ENCODE peak calls at places on chromosomes 7 and 10, in four cellular contexts. S is IMR-90, K is hepatocyte, P is AG09309. O is an unnamed sample.
A peak's percentile ranks its signal among the peaks of the same experiment; 100 is the strongest.

GRCh38 chr7:27345964-27346363 is 103.4 kb downstream of the EVX1 start:
- DNase-seq in K (no peak), S (no peak), P (no peak), O (no peak)

GRCh38 chr10:29245476-29245875 is 43.4 kb upstream of the LYZL1 start:
- DNase-seq in K (no peak), P (no peak), S (no peak), O (no peak)

GRCh38 chr7:102028206-102028826 is 210.9 kb downstream of the CUX1 start:
- DNase-seq in P (no peak), K (no peak), S (no peak), O (no peak)

GRCh38 chr10:9382199-9382598 is 1327.7 kb downstream of the GATA3 start:
- DNase-seq in P (no peak), S (no peak), K (no peak), O (no peak)

GRCh38 chr7:2541291-2542010 is 13.9 kb downstream of the BRAT1 start:
- DNase-seq in K (no peak), P (no peak), S (no peak), O (no peak)

GRCh38 chr10:72095195-72095594 is 6.8 kb upstream of the SPOCK2 start:
- DNase-seq in S (no peak), P (no peak), K (no peak), O (no peak)

GRCh38 chr7:28419717-28420116 is 7.4 kb downstream of the CREB5 start:
- DNase-seq in K (no peak), P (peak; percentile 61), S (peak; percentile 98), O (no peak)

GRCh38 chr7:152544481-152544927 is 108.7 kb upstream of the KMT2C start:
- DNase-seq in P (no peak), S (no peak), K (peak; percentile 53), O (no peak)

GRCh38 chr10:48536226-48536500 is 68.7 kb downstream of the ARHGAP22 start:
- DNase-seq in K (no peak), P (no peak), S (no peak), O (no peak)

GRCh38 chr7:21412291-21412896 is 15.5 kb upstream of the SP4 start:
- DNase-seq in P (no peak), K (no peak), S (no peak), O (peak; percentile 49)

GRCh38 chr7:153370092-153370491 is 610.5 kb downstream of the ACTR3B start:
- DNase-seq in K (no peak), S (no peak), P (no peak), O (no peak)

GRCh38 chr7:106944035-106944665 is 79.1 kb downstream of the PIK3CG start:
- DNase-seq in P (no peak), K (no peak), S (no peak), O (no peak)

GRCh38 chr7:50450691-50451051 is 521 bp upstream of the FIGNL1 start:
- DNase-seq in K (no peak), S (no peak), P (no peak), O (peak; percentile 30)

GRCh38 chr7:21996641-21997040 is 50.9 kb upstream of the CDCA7L start:
- DNase-seq in P (no peak), S (peak; percentile 15), K (no peak), O (no peak)

GRCh38 chr10:126500866-126501265 is 112.6 kb upstream of the ADAM12 start:
- DNase-seq in K (no peak), S (peak; percentile 56), P (peak; percentile 61), O (no peak)

GRCh38 chr10:124629410-124629809 is 114.8 kb downstream of the FAM53B start:
- DNase-seq in P (no peak), K (no peak), S (no peak), O (no peak)

GRCh38 chr7:16739863-16740622 is 13.5 kb upstream of the TSPAN13 start:
- DNase-seq in P (peak; percentile 97), K (peak; percentile 83), S (peak; percentile 98), O (no peak)

GRCh38 chr10:84493951-84494848 is 165.8 kb downstream of the CCSER2 start:
- DNase-seq in P (no peak), K (peak; percentile 36), S (peak; percentile 69), O (no peak)

GRCh38 chr7:82188636-82189035 is 254.9 kb downstream of the CACNA2D1 start:
- DNase-seq in S (no peak), P (no peak), K (no peak), O (no peak)

GRCh38 chr10:31808258-31809218 is 120.1 kb downstream of the ARHGAP12 start:
- DNase-seq in S (peak; percentile 80), P (peak; percentile 74), K (peak; percentile 53), O (peak; percentile 36)

GRCh38 chr7:107948645-107949442 is 54.1 kb downstream of the LAMB1 start:
- DNase-seq in K (no peak), S (peak; percentile 94), P (peak; percentile 81), O (no peak)

GRCh38 chr10:5958077-5958476 is 19.3 kb downstream of the IL15RA start:
- DNase-seq in P (no peak), K (no peak), S (peak; percentile 95), O (no peak)

GRCh38 chr10:974038-974784 is 14.0 kb upstream of the GTPBP4 start:
- DNase-seq in P (no peak), S (no peak), K (peak; percentile 81), O (no peak)

GRCh38 chr7:155365146-155365874 is 67.6 kb downstream of the INSIG1 start:
- DNase-seq in P (no peak), S (no peak), K (no peak), O (no peak)

GRCh38 chr10:109912335-109913282 is 10.7 kb downstream of the XPNPEP1 start:
- DNase-seq in K (peak; percentile 28), S (peak; percentile 87), P (no peak), O (peak; percentile 40)

GRCh38 chr10:33277135-33277536 is 57.3 kb downstream of the NRP1 start:
- DNase-seq in P (no peak), K (no peak), S (peak; percentile 47), O (no peak)

GRCh38 chr7:73738220-73738611 is 386 bp downstream of the ABHD11 start:
- DNase-seq in P (no peak), S (peak; percentile 25), K (peak; percentile 84), O (peak; percentile 83)

GRCh38 chr10:37582237-37582636 is 275.2 kb downstream of the ZNF248 start:
- DNase-seq in P (no peak), S (no peak), K (no peak), O (no peak)

GRCh38 chr10:11713186-11713743 is 28.9 kb upstream of the ECHDC3 start:
- DNase-seq in K (peak; percentile 55), S (peak; percentile 32), P (no peak), O (no peak)

GRCh38 chr10:95628786-95629185 is 27.7 kb downstream of the ALDH18A1 start:
- DNase-seq in K (peak; percentile 66), P (no peak), S (no peak), O (no peak)

GRCh38 chr10:121900443-121901174 is 27.2 kb downstream of the ATE1 start:
- DNase-seq in S (peak; percentile 71), P (no peak), K (peak; percentile 90), O (peak; percentile 60)

GRCh38 chr10:12418000-12418399 is 68.7 kb downstream of the CAMK1D start:
- DNase-seq in K (no peak), P (no peak), S (peak; percentile 56), O (no peak)

GRCh38 chr7:27423290-27423689 is 180.7 kb downstream of the EVX1 start:
- DNase-seq in S (no peak), K (peak; percentile 65), P (no peak), O (no peak)

GRCh38 chr7:114539575-114539974 is 125.0 kb downstream of the FOXP2 start:
- DNase-seq in K (peak; percentile 23), P (no peak), S (peak; percentile 35), O (no peak)
- TF ChIP-seq CTCF in K (peak; percentile 39), P (peak; percentile 67), S (peak; percentile 51), O (peak; percentile 14)

GRCh38 chr10:17407040-17407439 is 47.4 kb downstream of the ST8SIA6 start:
- DNase-seq in S (no peak), P (no peak), K (no peak), O (no peak)
- TF ChIP-seq CTCF in S (no peak), P (no peak), K (no peak), O (no peak)

GRCh38 chr10:76970795-76971519 is 666.7 kb downstream of the KCNMA1 start:
- DNase-seq in P (no peak), S (no peak), K (no peak), O (no peak)
- TF ChIP-seq CTCF in P (no peak), S (no peak), K (no peak), O (no peak)

GRCh38 chr10:44978570-44979280 is at the start of gene DEPP1:
- DNase-seq in S (peak; percentile 93), K (peak; percentile 98), P (peak; percentile 83), O (peak; percentile 56)
- TF ChIP-seq CTCF in S (peak; percentile 8), K (no peak), P (peak; percentile 3), O (no peak)

GRCh38 chr10:61476529-61476928 is 23.3 kb upstream of the TMEM26 start:
- DNase-seq in K (no peak), S (no peak), P (no peak), O (no peak)

GRCh38 chr10:61477469-61477868 is 24.3 kb upstream of the TMEM26 start:
- DNase-seq in K (no peak), P (no peak), S (no peak), O (no peak)

GRCh38 chr10:61481597-61481996 is 28.4 kb upstream of the TMEM26 start:
- DNase-seq in P (no peak), S (no peak), K (no peak), O (no peak)

GRCh38 chr10:61480226-61480625 is 27.0 kb upstream of the TMEM26 start:
- DNase-seq in K (no peak), S (no peak), P (no peak), O (no peak)

GRCh38 chr10:61478621-61479312 is 25.6 kb upstream of the TMEM26 start:
- DNase-seq in K (no peak), P (no peak), S (no peak), O (no peak)
- TF ChIP-seq CTCF in K (no peak), P (peak; percentile 22), S (no peak), O (no peak)

GRCh38 chr7:118586248-118586647 is 361.7 kb downstream of the ANKRD7 start:
- DNase-seq in P (no peak), S (no peak), K (no peak), O (no peak)

GRCh38 chr7:118590107-118590506 is 365.6 kb downstream of the ANKRD7 start:
- DNase-seq in P (no peak), S (no peak), K (peak; percentile 29), O (no peak)
- TF ChIP-seq CTCF in P (no peak), S (peak; percentile 2), K (peak; percentile 34), O (peak; percentile 45)

GRCh38 chr7:143850682-143851081 is 51.3 kb downstream of the TCAF1 start:
- DNase-seq in P (no peak), S (no peak), K (no peak), O (no peak)
- TF ChIP-seq CTCF in P (no peak), S (no peak), K (no peak), O (no peak)

GRCh38 chr7:150735596-150736358 is 1.4 kb upstream of the GIMAP5 start:
- DNase-seq in S (no peak), P (no peak), K (no peak), O (no peak)
- TF ChIP-seq CTCF in S (no peak), P (no peak), K (no peak), O (no peak)

DNA sequence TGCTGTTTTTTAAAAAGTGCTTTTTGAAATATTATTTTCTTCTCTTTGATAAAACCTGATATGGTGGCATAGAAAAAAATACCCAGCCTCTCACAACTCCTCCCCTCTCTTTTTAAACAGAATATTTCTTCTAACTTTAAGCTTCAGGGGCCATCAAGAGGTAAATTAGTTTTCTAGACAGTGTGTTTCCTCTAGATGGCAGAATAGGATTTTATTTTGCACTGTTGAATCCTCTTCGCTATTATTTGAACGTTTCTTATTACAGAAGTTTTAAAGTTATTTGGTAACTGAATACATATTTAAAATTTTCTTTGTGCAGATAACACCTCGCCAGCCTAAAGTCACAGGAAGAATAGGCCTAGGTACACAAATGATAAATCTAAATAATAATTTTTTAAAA is 30.3 kb downstream of the ARL5B start:
- DNase-seq in S (peak; percentile 65), P (no peak), K (peak; percentile 43), O (no peak)
- TF ChIP-seq CTCF in S (peak; percentile 70), P (peak; percentile 42), K (peak; percentile 85), O (peak; percentile 28)

O was measured in GM10248.